ENCODE peak calls at places on chromosomes 12 and 14, in eight cellular contexts. J is stimulated activated CD4-positive, alpha-beta T cell treated with anti-CD3 and anti-CD28 coated beads, Interleukin-2, amount 100 ng/mL, for 4 hours; G is OCI-M1; U is lower lobe of right lung; I is left cardiac atrium; D is small intestine; F is NCI-H187; W is NCI-H524. Q is an unnamed sample.

GRCh38 chr12:49577589-49578315 is 9.8 kb upstream of the MCRS1 start:
- DNase-seq in J (no peak), I (no peak), G (no peak), W (no peak), U (no peak), F (no peak), D (no peak), Q (no peak)

GRCh38 chr12:82817368-82817767 is 130.7 kb downstream of the TMTC2 start:
- DNase-seq in U (no peak), F (no peak), J (no peak), W (no peak), D (no peak), I (no peak), G (no peak), Q (no peak)

GRCh38 chr12:88113871-88114270 is 28.0 kb downstream of the CEP290 start:
- DNase-seq in F (no peak), G (no peak), W (no peak), J (no peak), D (no peak), U (no peak), I (no peak), Q (peak)

GRCh38 chr14:97584528-97584927 is 787.3 kb downstream of the VRK1 start:
- DNase-seq in G (no peak), D (no peak), F (no peak), W (no peak), I (no peak), U (no peak), J (no peak), Q (no peak)

GRCh38 chr14:34956906-34957305 is 25.9 kb upstream of the SRP54 start:
- DNase-seq in F (no peak), J (no peak), W (no peak), D (no peak), I (no peak), U (no peak), G (no peak), Q (no peak)

GRCh38 chr12:40646456-40646855 is 45.8 kb upstream of the CNTN1 start:
- DNase-seq in D (no peak), F (no peak), J (no peak), U (no peak), I (no peak), G (no peak), W (no peak), Q (peak)

GRCh38 chr14:72904840-72905561 is 11.1 kb upstream of the DPF3 start:
- DNase-seq in I (peak), F (no peak), D (peak), G (peak), U (peak), J (peak), W (peak), Q (peak)

GRCh38 chr14:74952195-74952665 is 3.2 kb downstream of the PGF start:
- DNase-seq in D (no peak), F (no peak), G (no peak), I (no peak), W (no peak), U (no peak), J (no peak), Q (no peak)

GRCh38 chr12:89980236-89980635 is 271.6 kb upstream of the ATP2B1 start:
- DNase-seq in U (no peak), J (no peak), W (no peak), D (no peak), I (no peak), F (no peak), G (peak), Q (peak)

GRCh38 chr12:10362828-10363664 is 26.8 kb downstream of the KLRK1 start:
- DNase-seq in U (no peak), G (peak), I (no peak), F (peak), J (no peak), W (no peak), D (peak), Q (no peak)

GRCh38 chr12:75838309-75838708 is 193.3 kb downstream of the PHLDA1 start:
- DNase-seq in U (no peak), W (no peak), F (no peak), D (no peak), J (no peak), G (no peak), I (no peak), Q (no peak)

GRCh38 chr12:105906545-105906944 is 232.2 kb downstream of the NUAK1 start:
- DNase-seq in J (no peak), D (no peak), W (no peak), F (no peak), I (no peak), G (no peak), U (no peak), Q (peak)

GRCh38 chr14:101132051-101132541 is 228.6 kb upstream of the RTL1 start:
- DNase-seq in I (no peak), J (no peak), G (no peak), F (no peak), D (no peak), U (peak), W (no peak), Q (no peak)

GRCh38 chr12:91139981-91140659 is 28.8 kb upstream of the LUM start:
- DNase-seq in J (no peak), I (no peak), G (no peak), D (no peak), F (no peak), W (no peak), U (no peak), Q (peak)

GRCh38 chr14:104486222-104486743 is 93.3 kb upstream of the C14orf180 start:
- DNase-seq in G (no peak), J (no peak), D (no peak), I (no peak), W (no peak), F (no peak), U (no peak), Q (no peak)

GRCh38 chr14:50932159-50932558 is 12.1 kb downstream of the PYGL start:
- DNase-seq in F (no peak), U (no peak), I (no peak), W (no peak), J (no peak), D (no peak), G (peak), Q (no peak)

GRCh38 chr12:29907486-29907885 is 123.7 kb upstream of the TMTC1 start:
- DNase-seq in J (no peak), F (no peak), G (no peak), D (no peak), I (no peak), W (no peak), U (no peak), Q (no peak)

GRCh38 chr12:47767197-47767724 is 5.8 kb upstream of the SLC48A1 start:
- DNase-seq in W (no peak), U (peak), F (no peak), J (peak), G (peak), D (peak), I (no peak), Q (no peak)

GRCh38 chr12:114319422-114319821 is 86.5 kb downstream of the TBX5 start:
- DNase-seq in G (no peak), I (peak), D (no peak), U (no peak), F (no peak), J (no peak), W (no peak), Q (no peak)

GRCh38 chr12:121793501-121793835 is at the start of gene RHOF:
- DNase-seq in F (no peak), U (peak), J (peak), D (peak), G (peak), I (no peak), W (no peak), Q (peak)

GRCh38 chr12:131223791-131224567 is 270.3 kb downstream of the ADGRD1 start:
- DNase-seq in D (peak), U (no peak), J (no peak), W (no peak), F (no peak), G (no peak), I (no peak), Q (no peak)

GRCh38 chr14:79134346-79134745 is 964.2 kb downstream of the NRXN3 start:
- DNase-seq in U (no peak), I (no peak), W (no peak), G (peak), J (no peak), F (no peak), D (no peak), Q (no peak)

GRCh38 chr12:11307143-11307542 is 3.1 kb downstream of the PRB4 start:
- DNase-seq in I (no peak), J (no peak), D (no peak), U (no peak), F (no peak), W (no peak), G (no peak), Q (peak)

GRCh38 chr12:69516950-69517349 is 46.8 kb downstream of the FRS2 start:
- DNase-seq in J (no peak), U (no peak), G (no peak), D (no peak), W (no peak), F (no peak), I (no peak), Q (no peak)

GRCh38 chr12:39763071-39763893 is 143.7 kb upstream of the ABCD2 start:
- DNase-seq in F (no peak), W (no peak), G (no peak), J (no peak), I (no peak), U (no peak), D (no peak), Q (no peak)

GRCh38 chr12:11040162-11040561 is 9.0 kb upstream of the TAS2R31 start:
- DNase-seq in G (no peak), F (no peak), J (no peak), I (no peak), U (no peak), D (no peak), W (no peak), Q (no peak)

GRCh38 chr12:124732275-124733075 is 131.2 kb downstream of the SCARB1 start:
- DNase-seq in J (no peak), U (no peak), W (no peak), G (no peak), I (no peak), F (no peak), D (no peak), Q (peak)

GRCh38 chr12:6052940-6053329 is 71.5 kb downstream of the VWF start:
- DNase-seq in D (no peak), G (no peak), F (no peak), J (no peak), W (no peak), U (no peak), I (no peak), Q (no peak)

GRCh38 chr12:53781218-53781801 is 29.5 kb upstream of the CISTR start:
- DNase-seq in I (no peak), G (no peak), W (peak), J (no peak), U (no peak), F (no peak), D (no peak), Q (no peak)

GRCh38 chr12:76311796-76312195 is 36.4 kb downstream of the BBS10 start:
- DNase-seq in U (no peak), F (no peak), D (no peak), J (no peak), I (no peak), G (no peak), W (no peak), Q (peak)

GRCh38 chr12:108745641-108746040 is 14.3 kb upstream of the CORO1C start:
- DNase-seq in J (no peak), D (no peak), W (no peak), I (no peak), F (no peak), U (no peak), G (no peak), Q (no peak)

GRCh38 chr12:4997939-4998338 is 45.7 kb upstream of the KCNA5 start:
- DNase-seq in G (peak), J (no peak), W (no peak), I (peak), D (no peak), F (no peak), U (no peak), Q (peak)

GRCh38 chr12:75784591-75784990 is 247.0 kb downstream of the PHLDA1 start:
- DNase-seq in F (peak), U (no peak), W (no peak), D (peak), I (peak), J (no peak), G (peak), Q (peak)

GRCh38 chr14:91350813-91351507 is 66.7 kb downstream of the CCDC88C start:
- DNase-seq in I (no peak), F (peak), W (no peak), D (peak), G (no peak), J (peak), U (peak), Q (no peak)

Q was measured in adipocyte.